ENCODE peak calls at places on chromosomes 13 and 19, in ten cellular contexts. X, Y, M, U, E, N, O, L, P and R are unnamed samples.

GRCh38 chr19:31139871-31140505 is 209.2 kb downstream of the TSHZ3 start:
- DNase-seq in X (peak; percentile 57), Y (no peak), M (no peak), U (no peak), E (no peak), N (no peak), O (no peak), L (no peak), P (no peak), R (peak; percentile 53)

GRCh38 chr19:3121821-3122511 is 13.9 kb upstream of the GNA15 start:
- DNase-seq in X (no peak), Y (no peak), M (no peak), U (no peak), E (no peak), N (no peak), O (no peak), L (no peak), P (no peak), R (no peak)

GRCh38 chr13:75458696-75459422 is 23.1 kb downstream of the TBC1D4 start:
- DNase-seq in X (no peak), Y (no peak), M (no peak), U (no peak), E (no peak), N (peak; percentile 50), O (no peak), L (no peak), P (no peak), R (no peak)

GRCh38 chr13:80737513-80737912 is 396.6 kb upstream of the SPRY2 start:
- DNase-seq in X (no peak), Y (no peak), M (no peak), U (no peak), E (no peak), N (no peak), O (no peak), L (no peak), P (no peak), R (no peak)

GRCh38 chr13:98890186-98890585 is 87.7 kb downstream of the DOCK9 start:
- DNase-seq in X (peak; percentile 92), Y (peak; percentile 51), M (no peak), U (peak; percentile 34), E (no peak), N (no peak), O (no peak), L (peak; percentile 14), P (no peak), R (peak; percentile 83)

GRCh38 chr13:45055902-45056648 is 64.2 kb upstream of the GTF2F2 start:
- DNase-seq in X (no peak), Y (peak; percentile 49), M (no peak), U (peak; percentile 13), E (no peak), N (no peak), O (no peak), L (no peak), P (peak; percentile 4), R (peak; percentile 67)

GRCh38 chr19:55451522-55452380 is 8.7 kb upstream of the SHISA7 start:
- DNase-seq in X (no peak), Y (peak; percentile 72), M (no peak), U (peak; percentile 67), E (no peak), N (no peak), O (no peak), L (no peak), P (no peak), R (no peak)

GRCh38 chr13:108227651-108228272 is 9.6 kb downstream of the ABHD13 start:
- DNase-seq in X (no peak), Y (no peak), M (no peak), U (peak; percentile 6), E (no peak), N (no peak), O (no peak), L (no peak), P (no peak), R (no peak)

GRCh38 chr19:14030997-14031718 is 404 bp upstream of the IL27RA start:
- DNase-seq in X (no peak), Y (no peak), M (no peak), U (no peak), E (no peak), N (no peak), O (no peak), L (peak; percentile 83), P (no peak), R (no peak)

GRCh38 chr13:40564342-40564997 is 102.0 kb downstream of the FOXO1 start:
- DNase-seq in X (no peak), Y (no peak), M (no peak), U (no peak), E (no peak), N (no peak), O (no peak), L (no peak), P (no peak), R (no peak)

GRCh38 chr13:100363874-100364273 is 224.7 kb downstream of the GGACT start:
- DNase-seq in X (no peak), Y (no peak), M (no peak), U (no peak), E (no peak), N (no peak), O (no peak), L (no peak), P (no peak), R (no peak)

GRCh38 chr13:28001837-28002473 is 13.5 kb upstream of the URAD start:
- DNase-seq in X (no peak), Y (no peak), M (no peak), U (no peak), E (no peak), N (no peak), O (no peak), L (no peak), P (no peak), R (no peak)

GRCh38 chr19:46890423-46891170 is 29.8 kb downstream of the ARHGAP35 start:
- DNase-seq in X (peak; percentile 76), Y (no peak), M (no peak), U (no peak), E (no peak), N (no peak), O (no peak), L (no peak), P (no peak), R (peak; percentile 88)

GRCh38 chr13:89082623-89083022 is 1411.5 kb downstream of the SLITRK5 start:
- DNase-seq in X (no peak), Y (no peak), M (no peak), U (no peak), E (no peak), N (no peak), O (no peak), L (no peak), P (no peak), R (no peak)

GRCh38 chr19:13100031-13100588 is 2.5 kb downstream of the LYL1 start:
- DNase-seq in X (no peak), Y (no peak), M (no peak), U (no peak), E (no peak), N (no peak), O (no peak), L (peak; percentile 41), P (no peak), R (no peak)

GRCh38 chr19:49017666-49018351 is 918 bp upstream of the LHB start:
- DNase-seq in X (no peak), Y (no peak), M (no peak), U (peak; percentile 23), E (no peak), N (peak; percentile 39), O (peak; percentile 47), L (peak; percentile 57), P (no peak), R (no peak)

GRCh38 chr19:40598121-40598917 is 2.9 kb upstream of the LTBP4 start:
- DNase-seq in X (no peak), Y (peak; percentile 79), M (peak; percentile 95), U (peak; percentile 88), E (peak; percentile 69), N (peak; percentile 89), O (peak; percentile 72), L (peak; percentile 79), P (peak; percentile 53), R (peak; percentile 66)

GRCh38 chr13:43792456-43792855 is 5.7 kb upstream of the ENOX1 start:
- DNase-seq in X (no peak), Y (no peak), M (no peak), U (no peak), E (no peak), N (no peak), O (no peak), L (no peak), P (no peak), R (no peak)

GRCh38 chr13:50810998-50811397 is 32.5 kb downstream of the DLEU7 start:
- DNase-seq in X (no peak), Y (no peak), M (no peak), U (no peak), E (no peak), N (no peak), O (no peak), L (no peak), P (no peak), R (no peak)

GRCh38 chr19:51971624-51972023 is 15.0 kb downstream of the ZNF350 start:
- DNase-seq in X (no peak), Y (no peak), M (no peak), U (no peak), E (no peak), N (no peak), O (no peak), L (no peak), P (no peak), R (peak; percentile 12)

GRCh38 chr19:8079988-8080387 is 27.4 kb downstream of the CCL25 start:
- DNase-seq in X (no peak), Y (no peak), M (no peak), U (no peak), E (no peak), N (no peak), O (no peak), L (no peak), P (no peak), R (no peak)

GRCh38 chr13:93984070-93984469 is 495.4 kb downstream of the DCT start:
- DNase-seq in X (no peak), Y (no peak), M (no peak), U (no peak), E (no peak), N (no peak), O (no peak), L (no peak), P (no peak), R (no peak)

GRCh38 chr19:11164879-11165406 is 9.4 kb upstream of the SPC24 start:
- DNase-seq in X (peak; percentile 68), Y (peak; percentile 60), M (peak; percentile 91), U (no peak), E (no peak), N (peak; percentile 85), O (no peak), L (no peak), P (peak; percentile 52), R (peak; percentile 99)

GRCh38 chr13:43285891-43286602 is 262.7 kb downstream of the DNAJC15 start:
- DNase-seq in X (no peak), Y (no peak), M (no peak), U (no peak), E (no peak), N (no peak), O (no peak), L (no peak), P (no peak), R (no peak)

GRCh38 chr19:31135841-31136240 is 213.4 kb downstream of the TSHZ3 start:
- DNase-seq in X (no peak), Y (no peak), M (no peak), U (no peak), E (no peak), N (no peak), O (no peak), L (no peak), P (no peak), R (no peak)

GRCh38 chr19:54955356-54955755 is 8.0 kb upstream of the NLRP7 start:
- DNase-seq in X (no peak), Y (no peak), M (no peak), U (no peak), E (no peak), N (no peak), O (no peak), L (no peak), P (no peak), R (peak; percentile 7)

GRCh38 chr13:109668433-109669233 is 117.8 kb downstream of the IRS2 start:
- DNase-seq in X (no peak), Y (no peak), M (no peak), U (no peak), E (no peak), N (no peak), O (no peak), L (no peak), P (no peak), R (no peak)

GRCh38 chr19:35297922-35298321 is 6.0 kb downstream of the MAG start:
- DNase-seq in X (no peak), Y (no peak), M (no peak), U (no peak), E (no peak), N (no peak), O (no peak), L (no peak), P (no peak), R (no peak)